ENCODE peak calls at places on chromosomes 13 and 19, in eight cellular contexts. I, D, M, W, Z, U, Y and Q are unnamed samples.

GRCh38 chr19:19071897-19072296 is 8.1 kb downstream of the SLC25A42 start:
- DNase-seq in Y (no peak), D (no peak), W (no peak), U (no peak), I (no peak), Z (no peak), M (no peak), Q (no peak)

GRCh38 chr13:111177081-111177711 is 62.1 kb downstream of the ARHGEF7 start:
- DNase-seq in Y (no peak), M (peak), D (peak), I (peak), U (peak), W (no peak), Z (no peak), Q (peak)

GRCh38 chr13:48783181-48783630 is 129.5 kb downstream of the CYSLTR2 start:
- DNase-seq in D (peak), U (peak), Y (peak), W (peak), M (no peak), I (peak), Z (peak), Q (peak)

GRCh38 chr19:2394669-2395292 is 32.6 kb downstream of the TIMM13 start:
- DNase-seq in Z (no peak), M (no peak), U (no peak), Y (no peak), W (peak), I (no peak), D (no peak), Q (no peak)

GRCh38 chr19:2607712-2608601 is 94.5 kb downstream of the GNG7 start:
- DNase-seq in I (no peak), D (peak), U (no peak), W (no peak), Y (no peak), M (no peak), Z (no peak), Q (no peak)

GRCh38 chr19:42846597-42846996 is 32.9 kb downstream of the PSG1 start:
- DNase-seq in M (no peak), D (no peak), Z (no peak), W (no peak), Y (no peak), U (no peak), I (peak), Q (peak)

GRCh38 chr13:112972258-112972657 is 3.2 kb downstream of the MCF2L start:
- DNase-seq in Z (no peak), W (no peak), D (no peak), M (no peak), Y (no peak), I (no peak), U (no peak), Q (no peak)

GRCh38 chr19:46376241-46377153 is 29.6 kb downstream of the PPP5C start:
- DNase-seq in I (no peak), D (peak), U (no peak), Y (no peak), W (no peak), M (no peak), Z (no peak), Q (no peak)

GRCh38 chr19:35545001-35545854 is at the start of gene TMEM147:
- DNase-seq in Y (peak), Z (peak), I (peak), M (peak), D (peak), W (peak), U (peak), Q (peak)

GRCh38 chr13:47480121-47480520 is 521.0 kb downstream of the SUCLA2 start:
- DNase-seq in W (no peak), M (no peak), I (peak), Y (no peak), U (no peak), D (no peak), Z (no peak), Q (peak)

GRCh38 chr19:36665832-36666231 is 805 bp downstream of the ZNF461 start:
- DNase-seq in Y (no peak), M (no peak), Z (no peak), D (no peak), I (no peak), W (no peak), U (no peak), Q (no peak)

GRCh38 chr13:26372747-26373146 is 118.8 kb downstream of the CDK8 start:
- DNase-seq in U (no peak), M (no peak), I (no peak), Z (no peak), D (no peak), W (no peak), Y (no peak), Q (no peak)

GRCh38 chr13:26377038-26377437 is 123.1 kb downstream of the CDK8 start:
- DNase-seq in W (no peak), M (no peak), Y (no peak), I (peak), U (no peak), D (no peak), Z (no peak), Q (no peak)

GRCh38 chr13:26379831-26380230 is 125.9 kb downstream of the CDK8 start:
- DNase-seq in D (no peak), Z (no peak), M (no peak), W (no peak), I (no peak), Y (no peak), U (no peak), Q (no peak)

GRCh38 chr13:26378116-26378515 is 124.2 kb downstream of the CDK8 start:
- DNase-seq in I (no peak), W (no peak), Z (no peak), Y (no peak), M (no peak), D (no peak), U (no peak), Q (no peak)

DNA sequence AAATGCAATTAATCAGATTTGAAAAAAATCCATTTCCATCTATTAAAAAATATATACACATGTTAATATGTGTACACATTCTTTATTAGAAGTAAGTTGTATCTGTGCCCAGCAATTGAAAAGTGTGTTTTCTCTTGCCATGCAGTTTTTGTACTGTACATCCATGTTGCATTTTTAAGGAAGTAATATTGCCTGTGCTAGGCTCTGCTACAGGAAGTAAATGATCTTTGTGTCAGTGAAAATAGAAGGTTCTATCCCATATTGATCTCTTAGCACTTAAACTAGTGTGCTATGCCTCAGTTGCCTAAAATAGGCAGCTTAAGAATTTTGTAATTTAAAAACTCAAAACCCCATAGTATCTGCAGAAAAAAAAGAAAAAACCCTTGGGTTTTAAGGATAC is 122.5 kb downstream of the CDK8 start:
- DNase-seq in D (no peak), Z (no peak), Y (no peak), W (no peak), M (no peak), U (no peak), I (no peak), Q (no peak)
- H3K27ac ChIP-seq in D (no peak), Z (no peak), Y (no peak), W (no peak), M (no peak), U (no peak), I (no peak), Q (no peak)

DNA sequence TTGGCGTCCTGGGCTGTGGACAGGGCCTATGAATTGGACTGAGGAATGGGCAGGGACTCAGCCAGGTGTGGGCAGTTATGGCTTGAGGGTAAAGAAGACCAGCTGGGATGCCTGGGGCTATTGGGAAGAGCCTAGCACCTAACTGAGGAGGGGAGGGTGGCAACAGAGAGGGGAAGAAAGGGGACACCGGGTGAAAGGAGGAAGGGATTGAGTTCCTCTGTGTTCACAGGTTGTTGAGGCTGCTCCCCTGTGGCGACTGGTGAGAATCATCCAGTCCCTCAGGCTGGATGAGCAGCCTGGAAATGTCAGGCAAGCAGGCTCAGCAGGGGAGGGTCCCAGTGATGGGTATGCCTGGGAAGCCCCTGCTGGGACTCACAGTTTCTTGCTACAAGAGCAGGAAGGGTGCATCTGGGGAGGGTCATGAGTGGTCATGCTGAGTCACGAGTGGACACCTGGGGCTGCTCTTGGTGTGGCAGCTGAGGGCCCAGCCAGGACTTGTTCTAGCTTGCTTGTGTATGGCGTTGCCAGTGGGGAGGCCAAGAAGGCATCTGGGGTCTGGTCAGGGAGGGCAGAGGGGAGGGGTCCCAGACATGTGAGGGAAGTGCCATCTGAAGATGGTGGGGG is 1.4 kb downstream of the ZNF324 start:
- DNase-seq in Y (no peak), W (no peak), Z (no peak), M (no peak), D (no peak), I (peak), U (no peak), Q (no peak)
- H3K27ac ChIP-seq in Y (no peak), W (no peak), Z (no peak), M (peak), D (no peak), I (no peak), U (no peak), Q (no peak)

GRCh38 chr19:4386038-4386782 is 14.1 kb downstream of the SH3GL1 start:
- DNase-seq in W (no peak), U (no peak), Y (no peak), M (no peak), Z (no peak), D (no peak), I (peak), Q (no peak)
- H3K27ac ChIP-seq in W (no peak), U (no peak), Y (no peak), M (no peak), Z (no peak), D (no peak), I (peak), Q (peak)

DNA sequence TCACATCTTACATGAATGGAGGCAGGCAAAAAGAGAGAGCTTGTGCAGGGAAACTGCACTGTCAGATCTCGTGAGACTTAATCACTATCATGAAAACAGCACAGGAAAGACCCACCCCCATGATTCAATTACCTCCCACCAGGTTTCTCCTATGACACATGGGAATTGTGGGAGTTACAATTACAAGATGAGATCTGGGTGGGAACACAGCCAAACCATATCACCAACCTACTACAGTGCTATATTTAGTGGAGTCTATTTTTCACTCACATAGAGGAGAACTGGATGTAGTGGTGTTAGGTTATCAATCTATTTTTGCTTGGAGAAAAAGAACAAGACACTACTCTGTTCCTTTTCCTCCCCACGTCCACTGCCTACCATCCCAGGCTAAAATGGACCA is 276.6 kb downstream of the KCTD12 start:
- DNase-seq in Z (no peak), I (no peak), M (no peak), W (no peak), D (no peak), Y (no peak), U (no peak), Q (no peak)
- H3K27ac ChIP-seq in Z (no peak), I (no peak), M (no peak), W (no peak), D (no peak), Y (no peak), U (no peak), Q (no peak)

GRCh38 chr19:29670255-29670654 is 5.0 kb downstream of the PLEKHF1 start:
- DNase-seq in Z (no peak), W (no peak), Y (no peak), D (no peak), M (no peak), U (no peak), I (no peak), Q (no peak)
- H3K27ac ChIP-seq in Z (peak), W (no peak), Y (no peak), D (no peak), M (no peak), U (no peak), I (no peak), Q (no peak)

GRCh38 chr13:40572961-40573360 is 93.5 kb downstream of the FOXO1 start:
- DNase-seq in D (no peak), W (no peak), U (no peak), Y (no peak), Z (no peak), M (no peak), I (no peak), Q (no peak)

GRCh38 chr13:40568672-40569350 is 97.6 kb downstream of the FOXO1 start:
- DNase-seq in D (no peak), I (no peak), M (no peak), Y (no peak), Z (no peak), W (no peak), U (no peak), Q (peak)

GRCh38 chr13:40571338-40571737 is 95.1 kb downstream of the FOXO1 start:
- DNase-seq in D (no peak), I (no peak), M (no peak), W (no peak), U (no peak), Z (no peak), Y (no peak), Q (no peak)

GRCh38 chr13:40568246-40568645 is 98.2 kb downstream of the FOXO1 start:
- DNase-seq in Z (no peak), M (no peak), W (no peak), D (no peak), U (no peak), Y (no peak), I (no peak), Q (no peak)

GRCh38 chr13:40570930-40571329 is 95.5 kb downstream of the FOXO1 start:
- DNase-seq in Y (no peak), U (no peak), Z (no peak), M (no peak), D (no peak), W (no peak), I (no peak), Q (no peak)
- H3K27ac ChIP-seq in Y (no peak), U (no peak), Z (no peak), M (no peak), D (no peak), W (no peak), I (no peak), Q (no peak)